ENCODE peak calls at places on chromosomes 6 and 20, in four cellular contexts. B, P, S and K are unnamed samples.

GRCh38 chr6:56714273-56714672 is 71.6 kb upstream of the DST start:
- DNase-seq in S (no peak), P (no peak), B (no peak), K (no peak)

GRCh38 chr20:16828666-16829305 is 80.6 kb downstream of the OTOR start:
- DNase-seq in S (no peak), B (no peak), P (no peak), K (no peak)

GRCh38 chr20:61976650-61977332 is 88.9 kb downstream of the TAF4 start:
- DNase-seq in S (no peak), B (no peak), P (no peak), K (no peak)

GRCh38 chr6:154352898-154353585 is 3.6 kb downstream of the IPCEF1 start:
- DNase-seq in P (peak; percentile 55), S (no peak), B (no peak), K (no peak)

GRCh38 chr6:164069352-164070022 is 655.0 kb downstream of the QKI start:
- DNase-seq in B (peak; percentile 80), P (no peak), S (no peak), K (peak; percentile 23)

GRCh38 chr6:17035994-17036393 is 65.9 kb upstream of the STMND1 start:
- DNase-seq in B (no peak), S (no peak), P (no peak), K (no peak)

GRCh38 chr6:25172819-25173218 is 106.4 kb upstream of the CARMIL1 start:
- DNase-seq in B (no peak), P (no peak), S (no peak), K (peak; percentile 91)

GRCh38 chr6:83490177-83490576 is 22.2 kb upstream of the PRSS35 start:
- DNase-seq in P (no peak), S (no peak), B (no peak), K (no peak)

GRCh38 chr6:137389150-137389664 is 105.0 kb downstream of the OLIG3 start:
- DNase-seq in P (peak; percentile 91), S (peak; percentile 28), B (no peak), K (peak; percentile 1)

GRCh38 chr20:17893480-17893879 is 75.1 kb downstream of the SNX5 start:
- DNase-seq in P (no peak), B (no peak), S (no peak), K (no peak)

GRCh38 chr20:20405619-20406018 is 37.7 kb downstream of the INSM1 start:
- DNase-seq in S (no peak), B (no peak), P (no peak), K (no peak)

GRCh38 chr20:43721429-43722152 is 5.2 kb downstream of the GTSF1L start:
- DNase-seq in S (no peak), B (no peak), P (no peak), K (no peak)

GRCh38 chr20:13341737-13342393 is 120.8 kb downstream of the ISM1 start:
- DNase-seq in B (no peak), S (no peak), P (no peak), K (no peak)

GRCh38 chr6:35752330-35752729 is 15.5 kb downstream of the ARMC12 start:
- DNase-seq in B (no peak), P (no peak), S (no peak), K (no peak)

GRCh38 chr20:41748051-41748450 is 129.9 kb upstream of the CHD6 start:
- DNase-seq in P (no peak), B (no peak), S (no peak), K (no peak)

GRCh38 chr6:143694013-143694412 is 16.2 kb downstream of the PHACTR2 start:
- DNase-seq in P (no peak), S (no peak), B (no peak), K (no peak)
- H3K27ac ChIP-seq in P (no peak overlapping the region), S (peak overlapping the region; percentile 3), B (no peak overlapping the region), K (no peak overlapping the region)

GRCh38 chr6:168037856-168038255 is 40.4 kb downstream of the KIF25 start:
- DNase-seq in P (no peak), S (no peak), B (no peak), K (no peak)
- H3K27ac ChIP-seq in P (no peak overlapping the region), S (no peak overlapping the region), B (peak overlapping the region; percentile 69), K (no peak overlapping the region)

GRCh38 chr20:44736170-44737021 is 9.3 kb upstream of the KCNK15 start:
- DNase-seq in S (peak; percentile 78), P (peak; percentile 65), B (peak; percentile 63), K (peak; percentile 83)
- H3K27ac ChIP-seq in S (peak overlapping the region; percentile 17), P (no peak overlapping the region), B (peak overlapping the region; percentile 13), K (no peak overlapping the region)

GRCh38 chr20:49886571-49887203 is 28.6 kb downstream of the SPATA2 start:
- DNase-seq in S (no peak), P (no peak), B (no peak), K (no peak)
- H3K27ac ChIP-seq in S (no peak overlapping the region), P (no peak overlapping the region), B (peak overlapping the region; percentile 52), K (no peak overlapping the region)

DNA sequence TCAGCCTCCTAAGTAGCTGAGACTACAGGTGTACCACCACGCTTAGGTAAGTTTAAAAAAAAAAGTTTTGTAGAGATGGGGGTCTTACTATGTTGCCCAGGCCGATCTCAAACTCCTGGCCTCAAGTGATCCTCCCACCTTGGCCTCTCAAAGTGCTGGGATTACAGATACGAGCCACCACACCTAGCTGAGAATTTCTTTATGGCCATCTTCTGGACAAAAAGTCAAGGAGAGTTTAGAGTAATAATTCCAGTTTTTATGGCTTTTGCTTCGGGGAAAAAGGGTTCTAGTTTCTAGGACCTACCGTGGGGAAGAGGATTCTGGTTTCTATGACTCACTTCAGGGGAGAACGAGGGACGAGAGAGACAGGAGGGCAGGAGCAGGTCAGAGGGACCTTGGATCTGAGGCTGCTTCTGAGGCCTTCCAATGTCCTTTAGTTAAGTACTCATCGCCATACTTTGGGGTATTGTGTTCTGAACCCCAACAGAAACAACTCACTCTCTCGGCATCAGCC is 69.3 kb upstream of the IER3 start:
- DNase-seq in P (no peak), B (no peak), S (peak; percentile 42), K (no peak)
- H3K27ac ChIP-seq in P (peak overlapping the region; percentile 48), B (no peak overlapping the region), S (peak overlapping the region; percentile 94), K (peak overlapping the region; percentile 68)